ENCODE peak calls at places on chromosomes 1 and 21, in nine cellular contexts. X is left ventricle myocardium inferior; P is CD4-positive, alpha-beta T cell; D is AG09309; Y is CD8-positive, alpha-beta T cell; O is brain microvascular endothelial cell; V is fibroblast of pulmonary artery; L is fibroblast of mammary gland; Z is nephron progenitor cell. K is an unnamed sample.

GRCh38 chr1:84969489-84970250 is 27.2 kb downstream of the MCOLN2 start:
- DNase-seq in X (no peak), P (no peak), D (no peak), Y (no peak), O (no peak), V (no peak), L (no peak), Z (no peak), K (peak)

GRCh38 chr21:30072496-30072895 is 94.1 kb downstream of the CLDN17 start:
- DNase-seq in X (no peak), P (no peak), D (no peak), Y (no peak), O (peak), V (peak), L (peak), Z (peak), K (peak)

GRCh38 chr21:17386498-17386897 is 126.3 kb upstream of the CXADR start:
- DNase-seq in X (no peak), P (no peak), D (no peak), Y (no peak), O (no peak), V (no peak), L (no peak), Z (no peak), K (no peak)

GRCh38 chr1:119885903-119886783 is 10.2 kb downstream of the ADAM30 start:
- DNase-seq in X (peak), P (peak), D (no peak), Y (peak), O (peak), V (peak), L (peak), Z (peak), K (peak)

GRCh38 chr1:183272390-183272801 is 86.3 kb downstream of the LAMC2 start:
- DNase-seq in X (no peak), P (no peak), D (peak), Y (no peak), O (peak), V (peak), L (peak), Z (no peak), K (peak)

GRCh38 chr21:31351438-31351837 is 7.4 kb upstream of the TIAM1 start:
- DNase-seq in X (no peak), P (no peak), D (no peak), Y (no peak), O (peak), V (peak), L (peak), Z (no peak), K (peak)

GRCh38 chr1:165494949-165495810 is 48.6 kb upstream of the LRRC52 start:
- DNase-seq in X (no peak), P (no peak), D (no peak), Y (no peak), O (no peak), V (no peak), L (no peak), Z (peak), K (no peak)

GRCh38 chr1:5951846-5952410 is 40.3 kb downstream of the NPHP4 start:
- DNase-seq in X (no peak), P (no peak), D (no peak), Y (no peak), O (no peak), V (no peak), L (no peak), Z (no peak), K (no peak)

GRCh38 chr1:13927736-13928135 is 227.7 kb downstream of the PRDM2 start:
- DNase-seq in X (no peak), P (no peak), D (no peak), Y (no peak), O (no peak), V (no peak), L (no peak), Z (no peak), K (no peak)

GRCh38 chr1:173603056-173603591 is at the start of gene SLC9C2:
- DNase-seq in X (no peak), P (no peak), D (no peak), Y (no peak), O (peak), V (peak), L (peak), Z (no peak), K (peak)

GRCh38 chr1:35660581-35661473 is 19.5 kb upstream of the PSMB2 start:
- DNase-seq in X (no peak), P (no peak), D (no peak), Y (no peak), O (peak), V (peak), L (peak), Z (peak), K (peak)

GRCh38 chr1:111598534-111598933 is 21.1 kb upstream of the RAP1A start:
- DNase-seq in X (no peak), P (no peak), D (no peak), Y (peak), O (no peak), V (no peak), L (no peak), Z (no peak), K (no peak)

GRCh38 chr1:109790735-109791494 is 27.2 kb upstream of the EPS8L3 start:
- DNase-seq in X (peak), P (peak), D (no peak), Y (peak), O (no peak), V (peak), L (peak), Z (no peak), K (peak)
- TF ChIP-seq CTCF in X (peak), P (peak), D (peak), Y (peak), O (peak), V (peak), L (no peak), Z (no peak), K (peak)

DNA sequence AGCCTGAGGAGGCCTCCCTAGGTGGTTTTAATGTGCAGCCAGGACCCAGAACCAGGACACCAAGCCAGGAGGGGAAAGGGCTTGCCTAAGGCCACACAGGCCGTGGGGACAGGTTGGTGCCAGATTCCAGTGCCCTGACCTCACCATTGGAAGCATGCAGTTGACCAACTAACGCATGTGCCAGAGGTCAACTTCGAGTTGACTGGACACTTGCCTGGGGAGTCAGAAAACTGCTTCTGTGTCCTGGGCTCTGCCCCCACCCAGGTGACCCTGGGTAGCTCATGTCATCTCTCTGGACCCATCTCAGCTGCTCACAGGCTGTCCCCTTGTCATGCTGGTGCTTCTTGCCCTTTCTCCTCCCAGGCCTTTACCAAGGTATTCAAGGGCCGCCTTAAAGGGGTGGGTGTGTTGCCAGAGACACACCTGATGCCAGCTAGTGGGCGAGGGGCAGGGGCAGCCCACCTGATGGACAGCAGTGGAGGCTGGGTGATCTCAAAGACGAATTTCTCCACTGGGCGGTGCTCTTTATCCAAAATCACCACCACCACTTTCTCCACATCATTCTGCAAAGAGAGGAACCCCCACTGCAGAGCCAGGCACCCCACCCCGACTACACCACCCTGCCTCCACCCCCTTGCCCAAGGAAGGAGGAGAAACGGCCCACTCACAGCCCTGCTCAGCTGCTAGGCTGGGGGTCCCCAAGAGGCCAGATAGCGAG is 4.4 kb downstream of the MAD2L2 start:
- DNase-seq in X (no peak), P (no peak), D (no peak), Y (no peak), O (no peak), V (no peak), L (no peak), Z (no peak), K (no peak)
- TF ChIP-seq CTCF in X (no peak), P (no peak), D (no peak), Y (no peak), O (no peak), V (no peak), L (no peak), Z (no peak), K (no peak)

DNA sequence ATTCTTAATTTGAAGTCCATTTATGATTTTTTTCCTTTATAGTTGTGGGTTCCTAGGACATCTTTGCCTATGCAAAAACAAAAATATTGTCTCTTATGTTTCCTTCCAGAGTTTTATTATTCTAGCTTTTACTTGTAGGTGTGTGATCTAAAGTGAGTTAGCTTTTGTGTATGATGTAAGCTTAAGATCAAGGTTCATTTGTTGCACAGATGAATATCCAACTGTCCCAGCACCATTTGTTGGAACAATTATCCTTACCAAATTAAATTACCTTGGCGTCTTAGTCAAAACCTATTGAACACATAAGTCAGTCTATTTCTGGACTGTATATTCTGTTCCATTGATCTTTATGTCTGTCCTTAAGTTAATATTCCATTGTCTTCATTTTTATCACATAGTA is 337.6 kb downstream of the ZP4 start:
- DNase-seq in X (no peak), P (no peak), D (no peak), Y (no peak), O (no peak), V (no peak), L (no peak), Z (no peak), K (no peak)
- TF ChIP-seq CTCF in X (no peak), P (no peak), D (no peak), Y (no peak), O (no peak), V (no peak), L (no peak), Z (no peak), K (no peak)

DNA sequence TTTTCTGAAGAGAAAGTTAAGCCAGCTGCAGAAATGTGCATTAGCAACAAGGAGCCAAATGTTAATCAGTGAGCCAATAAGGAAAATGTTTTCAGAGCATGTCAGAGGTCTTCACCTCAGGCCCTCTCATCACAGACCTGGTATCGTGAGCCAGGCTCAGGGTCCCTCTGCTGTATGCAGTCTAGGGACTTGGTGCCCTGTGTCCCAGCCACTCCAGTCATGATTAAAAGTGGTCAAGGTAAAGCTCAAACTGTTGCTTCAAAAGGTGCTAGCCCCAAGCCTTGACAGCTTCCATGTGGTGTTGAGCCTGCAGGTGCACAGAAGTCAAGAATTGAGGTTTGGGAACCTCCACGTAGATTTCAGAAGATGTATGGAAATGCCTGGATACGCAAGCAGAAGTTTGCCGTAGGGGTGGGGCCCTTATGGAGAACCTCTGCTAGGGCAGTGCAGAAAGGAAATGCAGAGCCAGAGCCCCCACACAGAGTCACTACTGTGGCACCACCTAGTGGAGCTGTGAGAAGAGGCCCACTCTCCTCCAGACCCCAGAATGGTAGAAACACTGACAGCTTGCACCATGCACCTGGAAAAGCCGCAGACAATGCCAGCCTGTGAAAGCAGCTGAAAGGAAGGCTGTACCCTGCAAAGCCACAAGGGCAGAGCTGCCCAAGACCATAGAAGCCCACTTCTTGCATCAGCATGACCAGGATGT is 1128.7 kb downstream of the AMY1C start:
- DNase-seq in X (no peak), P (no peak), D (no peak), Y (no peak), O (no peak), V (no peak), L (no peak), Z (peak), K (no peak)
- TF ChIP-seq CTCF in X (no peak), P (no peak), D (no peak), Y (no peak), O (peak), V (no peak), L (no peak), Z (no peak), K (no peak)

GRCh38 chr1:107547363-107548155 is 406.7 kb downstream of the NTNG1 start:
- DNase-seq in X (no peak), P (no peak), D (no peak), Y (no peak), O (no peak), V (no peak), L (no peak), Z (no peak), K (no peak)
- TF ChIP-seq CTCF in X (no peak), P (no peak), D (no peak), Y (no peak), O (no peak), V (no peak), L (no peak), Z (no peak), K (no peak)